ENCODE peak calls at places on chromosomes 3 and 15, in nine cellular contexts. P is tibial artery; V is sigmoid colon; H is mesendoderm; B is CD8-positive, alpha-beta memory T cell; Q is SK-N-SH; Y is GM23248; M is suprapubic skin; U is ovary. L is an unnamed sample. For H3K4me1, the result is how much of the 10 kb centered on the place peaks cover.

GRCh38 chr15:49620174-49620573 is 444 bp downstream of the FAM227B start:
- DNase-seq in U (peak), Q (no peak), H (no peak), B (peak), V (no peak), M (no peak), P (no peak), Y (peak), L (no peak)

GRCh38 chr3:127822836-127823589 is 698 bp upstream of the MGLL start:
- DNase-seq in U (peak), B (peak), M (no peak), Q (peak), V (peak), Y (peak), P (peak), H (no peak), L (no peak)

GRCh38 chr3:185831990-185832389 is 7.1 kb upstream of the IGF2BP2 start:
- DNase-seq in Y (no peak), V (no peak), M (no peak), U (no peak), Q (no peak), P (no peak), H (no peak), B (no peak), L (no peak)

GRCh38 chr15:70501849-70502248 is 261.5 kb downstream of the UACA start:
- DNase-seq in M (no peak), U (no peak), P (no peak), Q (no peak), Y (no peak), H (no peak), V (no peak), B (no peak), L (no peak)

GRCh38 chr3:54008744-54009143 is 113.6 kb upstream of the CACNA2D3 start:
- DNase-seq in H (no peak), B (no peak), M (no peak), U (no peak), Y (no peak), P (no peak), V (no peak), Q (no peak), L (no peak)

GRCh38 chr3:62159693-62160092 is 213.7 kb downstream of the FEZF2 start:
- DNase-seq in Q (no peak), M (peak), H (no peak), U (peak), P (peak), V (peak), B (no peak), Y (peak), L (no peak)

GRCh38 chr15:52227456-52227855 is 36.3 kb upstream of the GNB5 start:
- DNase-seq in V (peak), U (peak), Q (peak), M (no peak), B (peak), P (peak), Y (peak), H (peak), L (peak)

GRCh38 chr15:85667491-85668424 is 127.0 kb downstream of the KLHL25 start:
- DNase-seq in U (peak), V (no peak), H (peak), M (no peak), P (no peak), Q (no peak), Y (peak), B (peak), L (peak)

GRCh38 chr3:176734146-176734545 is 463.1 kb downstream of the TBL1XR1 start:
- DNase-seq in Q (no peak), B (no peak), Y (no peak), P (no peak), H (peak), M (no peak), U (no peak), V (no peak), L (no peak)

GRCh38 chr3:113312416-113312815 is 101.1 kb downstream of the BOC start:
- DNase-seq in Q (no peak), M (no peak), B (no peak), U (no peak), H (peak), Y (no peak), P (no peak), V (no peak), L (no peak)

GRCh38 chr3:42711491-42712343 is 9.1 kb upstream of the HHATL start:
- DNase-seq in B (no peak), V (peak), Q (peak), Y (peak), U (peak), P (peak), M (peak), H (peak), L (no peak)

GRCh38 chr3:15384510-15385237 is 42.7 kb downstream of the METTL6 start:
- DNase-seq in B (no peak), U (no peak), Q (no peak), Y (peak), V (no peak), H (no peak), M (peak), P (no peak), L (no peak)

GRCh38 chr3:140093742-140094141 is 158.8 kb downstream of the CLSTN2 start:
- DNase-seq in V (peak), Q (no peak), U (peak), B (no peak), H (no peak), M (no peak), P (peak), Y (peak), L (no peak)

GRCh38 chr3:14592390-14592789 is 52.2 kb upstream of the GRIP2 start:
- DNase-seq in P (peak), Q (no peak), H (no peak), U (no peak), M (no peak), Y (no peak), V (peak), B (no peak), L (no peak)

GRCh38 chr3:78737988-78738387 is 1029.8 kb downstream of the ROBO1 start:
- DNase-seq in M (no peak), Y (no peak), P (no peak), H (no peak), V (no peak), Q (no peak), U (no peak), B (no peak), L (no peak)

GRCh38 chr3:8236264-8236663 is 265.4 kb upstream of the LMCD1 start:
- DNase-seq in P (no peak), Y (no peak), H (no peak), U (no peak), B (no peak), V (no peak), Q (no peak), M (no peak), L (no peak)

GRCh38 chr15:95837605-95838004 is 492.9 kb upstream of the NR2F2 start:
- DNase-seq in V (no peak), B (no peak), Y (no peak), H (no peak), Q (no peak), U (no peak), M (no peak), P (no peak), L (no peak)

DNA sequence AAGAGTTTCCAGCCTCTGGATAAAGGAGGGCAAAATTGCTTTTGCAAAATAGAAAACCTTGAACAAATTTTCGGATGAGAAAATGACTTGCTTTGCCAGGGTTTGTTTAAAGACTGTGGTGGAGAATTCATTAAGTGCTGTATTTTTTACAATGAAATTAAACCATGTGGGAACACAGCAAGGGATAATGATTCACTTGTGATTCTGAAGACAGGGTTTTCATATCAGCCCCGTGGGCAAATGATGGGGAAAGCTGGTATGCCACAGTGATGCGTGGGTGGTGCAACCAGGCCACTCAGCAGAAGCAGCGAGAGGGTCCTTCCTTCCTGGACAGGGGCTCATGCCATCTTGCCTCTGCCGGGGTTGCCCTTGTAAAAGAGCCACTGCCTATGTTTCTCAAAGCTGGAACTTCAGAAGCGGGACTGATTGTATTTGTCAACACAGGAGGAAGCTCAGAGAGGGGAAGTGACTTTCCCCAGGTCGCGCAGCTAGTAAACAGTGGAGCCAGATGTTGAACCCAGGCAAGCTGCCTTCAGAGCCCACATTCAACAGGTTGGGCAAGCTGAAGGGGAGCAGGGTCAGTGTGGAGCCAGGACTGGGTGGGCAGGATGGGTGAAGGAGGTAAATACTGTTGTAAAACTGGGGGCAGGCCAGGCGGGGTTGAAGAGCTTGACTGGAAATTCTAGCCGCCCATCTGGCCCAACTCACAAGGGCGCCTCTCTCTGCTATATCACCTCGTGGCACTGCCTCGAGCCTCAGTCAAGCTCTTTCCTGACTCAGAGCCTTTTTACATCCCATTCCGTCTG is 79.1 kb downstream of the TOP2B start:
- DNase-seq in Y (peak), H (no peak), B (no peak), M (no peak), V (no peak), U (no peak), P (no peak), Q (no peak), L (no peak)
- H3K4me1 ChIP-seq in Y (under half), H (under half), B (under half), M (under half), V (under half), U (under half), P (under half), Q (under half), L (under half)

GRCh38 chr3:102485701-102486100 is 50.9 kb downstream of the ZPLD1 start:
- DNase-seq in B (no peak), P (no peak), V (no peak), U (no peak), H (no peak), M (no peak), Q (no peak), Y (no peak), L (no peak)
- H3K4me1 ChIP-seq in B (under half), P (under half), V (under half), U (under half), H (under half), M (under half), Q (under half), Y (under half), L (under half)

GRCh38 chr3:188211476-188211875 is 57.5 kb downstream of the LPP start:
- DNase-seq in V (peak), U (no peak), H (no peak), Y (peak), B (no peak), Q (no peak), P (peak), M (no peak), L (no peak)

GRCh38 chr3:188209740-188210139 is 55.8 kb downstream of the LPP start:
- DNase-seq in M (no peak), Q (no peak), U (no peak), B (no peak), V (no peak), Y (peak), P (no peak), H (no peak), L (no peak)

GRCh38 chr3:188206787-188207186 is 52.8 kb downstream of the LPP start:
- DNase-seq in H (no peak), V (no peak), P (no peak), Y (no peak), B (no peak), Q (no peak), M (no peak), U (no peak), L (no peak)

GRCh38 chr3:188207941-188208750 is 54.2 kb downstream of the LPP start:
- DNase-seq in H (peak), V (no peak), U (no peak), Q (no peak), B (no peak), Y (no peak), M (no peak), P (no peak), L (no peak)

GRCh38 chr3:188208751-188209433 is 54.9 kb downstream of the LPP start:
- DNase-seq in V (no peak), U (no peak), M (no peak), P (no peak), Y (peak), B (no peak), Q (no peak), H (no peak), L (no peak)
- H3K4me1 ChIP-seq in V (half or more), U (under half), M (under half), P (half or more), Y (under half), B (under half), Q (under half), H (under half), L (under half)

DNA sequence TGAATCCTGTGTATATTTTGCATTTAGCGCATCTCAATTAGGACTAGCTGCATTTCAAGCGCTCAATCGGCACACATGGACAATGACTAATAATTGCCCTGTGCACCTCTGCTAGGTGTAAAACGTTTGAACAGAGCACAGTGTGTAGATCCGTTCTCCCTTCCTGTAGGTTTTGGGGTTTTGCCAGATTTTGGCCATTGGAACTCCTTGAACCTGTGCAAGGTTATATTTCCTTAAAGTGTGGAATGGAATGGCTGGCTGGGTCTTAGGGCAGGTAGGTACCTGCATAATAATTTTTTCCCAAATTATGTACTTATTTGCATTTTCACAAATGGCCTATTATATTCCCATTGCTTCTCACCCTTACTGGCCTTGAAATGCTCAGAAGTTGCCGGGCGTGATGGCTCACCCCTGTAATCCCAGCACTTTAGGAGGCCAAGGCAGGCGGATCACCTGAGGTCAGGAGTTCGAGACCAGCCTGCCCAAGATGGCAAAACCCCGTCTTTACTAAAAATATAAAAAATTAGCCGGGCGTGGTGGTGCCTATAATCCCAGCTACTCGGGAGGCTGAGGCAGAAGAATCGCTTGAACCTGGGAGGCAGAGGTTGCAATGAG is 774 bp downstream of the RNU5B-1 start:
- DNase-seq in Q (peak), U (no peak), P (no peak), H (no peak), V (no peak), M (no peak), Y (no peak), B (no peak), L (no peak)
- H3K4me1 ChIP-seq in Q (under half), U (under half), P (under half), H (under half), V (under half), M (under half), Y (under half), B (under half), L (under half)

L was measured in DND-41.